ENCODE peak calls at places on chromosome 14, in six cellular contexts. One of them, this sample, is unnamed.
A peak's percentile ranks its signal among the peaks of the same experiment; 100 is the strongest.

GRCh38 chr14:32933943-32934890 is 4.5 kb upstream of the NPAS3 start:
- DNase-seq in GM23338: peak; percentile 53
- DNase-seq in HCT116: no peak
- DNase-seq in SK-N-SH: peak; percentile 84
- DNase-seq in fibroblast of lung: peak; percentile 29
- DNase-seq in mammary epithelial cell: peak; percentile 17
- DNase-seq in this sample: peak; percentile 86

GRCh38 chr14:104931771-104932675 is 7.3 kb downstream of the PLD4 start:
- DNase-seq in mammary epithelial cell: no peak
- DNase-seq in GM23338: peak; percentile 57
- DNase-seq in fibroblast of lung: no peak
- DNase-seq in SK-N-SH: no peak
- DNase-seq in HCT116: no peak
- DNase-seq in this sample: peak; percentile 42

GRCh38 chr14:59428581-59429012 is 36.6 kb downstream of the GPR135 start:
- DNase-seq in mammary epithelial cell: peak; percentile 33
- DNase-seq in fibroblast of lung: peak; percentile 85
- DNase-seq in HCT116: no peak
- DNase-seq in GM23338: no peak
- DNase-seq in SK-N-SH: no peak
- DNase-seq in this sample: peak; percentile 89

GRCh38 chr14:74922752-74923401 is at the start of gene RPS6KL1:
- DNase-seq in fibroblast of lung: peak; percentile 71
- DNase-seq in HCT116: peak; percentile 68
- DNase-seq in mammary epithelial cell: peak; percentile 65
- DNase-seq in GM23338: peak; percentile 97
- DNase-seq in SK-N-SH: peak; percentile 98
- DNase-seq in this sample: peak; percentile 99

GRCh38 chr14:21091784-21092146 is 6.7 kb downstream of the ZNF219 start:
- DNase-seq in GM23338: no peak
- DNase-seq in SK-N-SH: peak; percentile 35
- DNase-seq in mammary epithelial cell: no peak
- DNase-seq in HCT116: no peak
- DNase-seq in fibroblast of lung: no peak
- DNase-seq in this sample: peak; percentile 71

GRCh38 chr14:74472590-74472989 is 20.5 kb downstream of the NPC2 start:
- DNase-seq in fibroblast of lung: no peak
- DNase-seq in SK-N-SH: no peak
- DNase-seq in GM23338: no peak
- DNase-seq in HCT116: no peak
- DNase-seq in mammary epithelial cell: no peak
- DNase-seq in this sample: no peak

GRCh38 chr14:74655597-74656389 is 43.8 kb upstream of the LTBP2 start:
- DNase-seq in GM23338: no peak
- DNase-seq in SK-N-SH: no peak
- DNase-seq in HCT116: no peak
- DNase-seq in mammary epithelial cell: peak; percentile 76
- DNase-seq in fibroblast of lung: peak; percentile 44
- DNase-seq in this sample: no peak

GRCh38 chr14:74860899-74861733 is 14.8 kb downstream of the PROX2 start:
- DNase-seq in mammary epithelial cell: peak; percentile 69
- DNase-seq in fibroblast of lung: peak; percentile 86
- DNase-seq in GM23338: peak; percentile 97
- DNase-seq in SK-N-SH: peak; percentile 82
- DNase-seq in HCT116: peak; percentile 69
- DNase-seq in this sample: peak; percentile 71

GRCh38 chr14:37036669-37037341 is 135.6 kb downstream of the SLC25A21 start:
- DNase-seq in GM23338: no peak
- DNase-seq in SK-N-SH: no peak
- DNase-seq in fibroblast of lung: peak; percentile 63
- DNase-seq in HCT116: no peak
- DNase-seq in mammary epithelial cell: no peak
- DNase-seq in this sample: no peak

GRCh38 chr14:96751505-96751904 is 45.7 kb upstream of the VRK1 start:
- DNase-seq in mammary epithelial cell: no peak
- DNase-seq in SK-N-SH: no peak
- DNase-seq in GM23338: no peak
- DNase-seq in fibroblast of lung: no peak
- DNase-seq in HCT116: no peak
- DNase-seq in this sample: no peak

GRCh38 chr14:96380735-96381134 is 11.2 kb upstream of the AK7 start:
- DNase-seq in fibroblast of lung: no peak
- DNase-seq in SK-N-SH: no peak
- DNase-seq in HCT116: no peak
- DNase-seq in mammary epithelial cell: no peak
- DNase-seq in GM23338: no peak
- DNase-seq in this sample: no peak

GRCh38 chr14:94388027-94388895 is at the start of gene SERPINA1:
- DNase-seq in fibroblast of lung: no peak
- DNase-seq in SK-N-SH: no peak
- DNase-seq in HCT116: no peak
- DNase-seq in mammary epithelial cell: peak; percentile 97
- DNase-seq in GM23338: no peak
- DNase-seq in this sample: no peak

GRCh38 chr14:76273346-76273745 is 102.6 kb upstream of the ESRRB start:
- DNase-seq in HCT116: no peak
- DNase-seq in fibroblast of lung: no peak
- DNase-seq in mammary epithelial cell: no peak
- DNase-seq in SK-N-SH: no peak
- DNase-seq in GM23338: no peak
- DNase-seq in this sample: no peak

GRCh38 chr14:104113631-104114420 is 24.6 kb upstream of the KIF26A start:
- DNase-seq in GM23338: no peak
- DNase-seq in mammary epithelial cell: no peak
- DNase-seq in fibroblast of lung: no peak
- DNase-seq in HCT116: no peak
- DNase-seq in SK-N-SH: no peak
- DNase-seq in this sample: peak; percentile 76

GRCh38 chr14:40447032-40447431 is 1014.8 kb upstream of the FBXO33 start:
- DNase-seq in HCT116: no peak
- DNase-seq in fibroblast of lung: no peak
- DNase-seq in SK-N-SH: no peak
- DNase-seq in mammary epithelial cell: peak; percentile 0
- DNase-seq in GM23338: peak; percentile 11
- DNase-seq in this sample: no peak

GRCh38 chr14:70188292-70188607 is 501 bp downstream of the SLC8A3 start:
- DNase-seq in mammary epithelial cell: no peak
- DNase-seq in SK-N-SH: peak; percentile 71
- DNase-seq in GM23338: peak; percentile 39
- DNase-seq in fibroblast of lung: no peak
- DNase-seq in HCT116: no peak
- DNase-seq in this sample: peak; percentile 88

GRCh38 chr14:70189678-70190077 is 927 bp upstream of the SLC8A3 start:
- DNase-seq in SK-N-SH: peak; percentile 52
- DNase-seq in HCT116: no peak
- DNase-seq in GM23338: peak; percentile 24
- DNase-seq in fibroblast of lung: no peak
- DNase-seq in mammary epithelial cell: no peak
- DNase-seq in this sample: no peak

GRCh38 chr14:81127785-81128184 is 93.0 kb downstream of the GTF2A1 start:
- DNase-seq in mammary epithelial cell: no peak
- DNase-seq in GM23338: no peak
- DNase-seq in fibroblast of lung: peak; percentile 16
- DNase-seq in SK-N-SH: no peak
- DNase-seq in HCT116: no peak
- DNase-seq in this sample: no peak

GRCh38 chr14:77849711-77850110 is 49.8 kb downstream of the ADCK1 start:
- DNase-seq in mammary epithelial cell: peak; percentile 21
- DNase-seq in fibroblast of lung: peak; percentile 39
- DNase-seq in SK-N-SH: no peak
- DNase-seq in HCT116: peak; percentile 29
- DNase-seq in GM23338: no peak
- DNase-seq in this sample: no peak

GRCh38 chr14:50666772-50667490 is 1.2 kb downstream of the SAV1 start:
- DNase-seq in GM23338: peak; percentile 76
- DNase-seq in HCT116: no peak
- DNase-seq in mammary epithelial cell: peak; percentile 70
- DNase-seq in SK-N-SH: peak; percentile 23
- DNase-seq in fibroblast of lung: peak; percentile 91
- DNase-seq in this sample: peak; percentile 54

GRCh38 chr14:29528889-29529288 is 398.8 kb downstream of the PRKD1 start:
- DNase-seq in HCT116: no peak
- DNase-seq in fibroblast of lung: no peak
- DNase-seq in GM23338: no peak
- DNase-seq in SK-N-SH: no peak
- DNase-seq in mammary epithelial cell: no peak
- DNase-seq in this sample: no peak

GRCh38 chr14:28609228-28609828 is 157.3 kb upstream of the FOXG1 start:
- DNase-seq in GM23338: peak; percentile 83
- DNase-seq in SK-N-SH: peak; percentile 25
- DNase-seq in HCT116: peak; percentile 3
- DNase-seq in mammary epithelial cell: peak; percentile 37
- DNase-seq in fibroblast of lung: peak; percentile 59
- DNase-seq in this sample: no peak

GRCh38 chr14:74886001-74886400 is 4.3 kb downstream of the DLST start:
- DNase-seq in HCT116: no peak
- DNase-seq in mammary epithelial cell: peak; percentile 75
- DNase-seq in GM23338: peak; percentile 95
- DNase-seq in fibroblast of lung: peak; percentile 92
- DNase-seq in SK-N-SH: no peak
- DNase-seq in this sample: peak; percentile 92

GRCh38 chr14:52283099-52283498 is 15.6 kb downstream of the PTGDR start:
- DNase-seq in fibroblast of lung: no peak
- DNase-seq in SK-N-SH: no peak
- DNase-seq in mammary epithelial cell: no peak
- DNase-seq in HCT116: no peak
- DNase-seq in GM23338: no peak
- DNase-seq in this sample: no peak

GRCh38 chr14:98162829-98163228 is 1109.2 kb downstream of the BCL11B start:
- DNase-seq in SK-N-SH: no peak
- DNase-seq in mammary epithelial cell: no peak
- DNase-seq in GM23338: no peak
- DNase-seq in fibroblast of lung: no peak
- DNase-seq in HCT116: no peak
- DNase-seq in this sample: no peak

GRCh38 chr14:79706382-79706781 is 504.9 kb downstream of the DIO2 start:
- DNase-seq in fibroblast of lung: no peak
- DNase-seq in GM23338: no peak
- DNase-seq in SK-N-SH: no peak
- DNase-seq in HCT116: no peak
- DNase-seq in mammary epithelial cell: no peak
- DNase-seq in this sample: no peak

DNA sequence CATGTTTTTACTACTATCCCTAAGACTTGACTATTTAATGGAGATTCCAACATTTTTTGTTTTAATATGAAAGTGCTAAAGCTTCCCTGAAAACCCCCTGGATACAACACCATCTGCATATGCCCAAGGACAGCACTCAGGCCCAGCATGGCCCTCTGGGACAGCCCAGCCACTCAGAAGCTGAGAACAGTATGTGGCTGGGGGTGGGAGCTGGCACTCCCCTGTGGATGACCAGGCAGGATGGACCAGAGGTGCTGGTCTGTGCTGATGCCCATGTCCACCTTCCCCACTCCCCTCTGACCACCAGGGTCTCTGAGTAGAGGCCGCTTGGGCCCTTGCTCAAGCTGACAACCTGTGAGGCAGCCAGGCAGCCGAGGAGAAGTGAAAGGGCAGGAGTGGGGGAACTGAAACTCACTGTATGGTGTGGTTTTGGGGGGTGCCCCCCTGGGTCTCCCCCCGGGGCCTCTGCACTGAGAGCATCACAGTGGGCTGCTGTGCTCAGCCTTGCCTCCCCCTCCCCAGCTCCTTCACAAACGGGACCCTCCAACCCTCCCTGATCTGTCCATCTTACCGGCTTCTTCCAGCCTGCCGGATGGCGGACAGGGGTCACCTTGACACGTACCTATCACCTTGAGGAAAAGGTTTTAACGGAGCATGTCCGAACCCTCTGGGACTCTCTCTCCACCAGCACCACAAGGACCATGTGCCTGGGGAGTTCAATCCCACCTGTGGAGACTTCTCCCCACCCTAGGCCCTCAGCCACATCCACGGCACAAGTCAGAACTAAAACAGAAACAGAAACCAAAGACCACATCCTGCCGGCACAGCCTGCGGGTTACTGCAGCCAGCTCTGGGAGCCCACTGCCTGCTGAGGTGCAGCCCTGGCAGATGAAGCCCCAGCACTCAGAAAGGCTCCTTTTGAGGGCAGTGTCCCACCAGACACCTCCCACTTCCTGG is at the start of gene TMEM229B:
- DNase-seq in mammary epithelial cell: no peak
- DNase-seq in HCT116: no peak
- DNase-seq in GM23338: no peak
- DNase-seq in SK-N-SH: no peak
- DNase-seq in fibroblast of lung: no peak
- DNase-seq in this sample: no peak
- H3K4me3 ChIP-seq in mammary epithelial cell: no peak within 1 kb of the TSS
- H3K4me3 ChIP-seq in HCT116: no peak within 1 kb of the TSS
- H3K4me3 ChIP-seq in GM23338: no peak within 1 kb of the TSS
- H3K4me3 ChIP-seq in SK-N-SH: no peak within 1 kb of the TSS
- H3K4me3 ChIP-seq in fibroblast of lung: no peak within 1 kb of the TSS
- H3K4me3 ChIP-seq in this sample: peak within 1 kb of the TSS; percentile 60

GRCh38 chr14:47676301-47676617 is 854 bp upstream of the MDGA2 start:
- DNase-seq in HCT116: no peak
- DNase-seq in mammary epithelial cell: no peak
- DNase-seq in fibroblast of lung: no peak
- DNase-seq in SK-N-SH: no peak
- DNase-seq in GM23338: no peak
- DNase-seq in this sample: no peak
- H3K4me2 ChIP-seq in HCT116: no peak overlapping the region
- H3K4me2 ChIP-seq in mammary epithelial cell: peak overlapping the region; percentile 30
- H3K4me2 ChIP-seq in fibroblast of lung: no peak overlapping the region
- H3K4me2 ChIP-seq in SK-N-SH: peak overlapping the region; percentile 11
- H3K4me2 ChIP-seq in GM23338: peak overlapping the region; percentile 98
- H3K4me2 ChIP-seq in this sample: no peak overlapping the region

DNA sequence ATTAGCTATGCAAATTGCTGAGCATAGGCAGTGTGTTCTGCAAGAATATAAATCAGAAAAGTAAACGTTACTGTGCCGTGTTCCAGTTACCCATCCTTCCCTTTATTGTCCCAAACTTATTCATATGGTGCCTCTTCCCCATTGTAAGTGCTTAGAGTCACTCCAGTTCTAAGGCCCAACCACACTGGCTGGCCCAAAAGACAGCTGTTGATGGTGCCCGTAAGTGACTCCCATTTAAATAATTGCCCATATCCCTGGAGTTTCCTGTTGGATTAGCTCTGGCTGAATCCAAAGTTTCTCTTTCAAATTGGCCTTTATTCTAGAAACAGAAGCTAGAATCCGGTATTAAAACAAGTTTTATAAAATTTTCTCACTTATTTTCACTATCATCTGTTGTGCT is 400.1 kb upstream of the DDHD1 start:
- DNase-seq in GM23338: no peak
- DNase-seq in fibroblast of lung: no peak
- DNase-seq in HCT116: no peak
- DNase-seq in mammary epithelial cell: no peak
- DNase-seq in SK-N-SH: no peak
- DNase-seq in this sample: no peak
- H2AFZ ChIP-seq in GM23338: no peak overlapping the region
- H2AFZ ChIP-seq in fibroblast of lung: no peak overlapping the region
- H2AFZ ChIP-seq in HCT116: no peak overlapping the region
- H2AFZ ChIP-seq in mammary epithelial cell: no peak overlapping the region
- H2AFZ ChIP-seq in SK-N-SH: no peak overlapping the region
- H2AFZ ChIP-seq in this sample: no peak overlapping the region

DNA sequence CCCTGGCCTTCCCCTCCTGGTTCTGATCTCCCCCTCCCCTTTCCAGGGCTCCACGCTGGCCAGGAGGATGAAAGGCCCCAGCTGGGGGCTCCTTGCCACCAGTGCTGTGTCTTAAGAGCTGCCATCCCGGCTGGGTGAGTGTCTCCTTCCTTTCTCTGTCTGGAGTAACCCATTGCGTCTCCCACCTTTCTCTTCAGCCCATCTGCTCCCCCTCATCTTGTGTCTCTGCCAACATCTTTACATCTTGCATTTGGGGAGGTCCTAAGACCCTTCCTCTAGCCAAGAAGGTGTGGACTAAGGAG is 464 bp downstream of the BCL2L2 start:
- DNase-seq in fibroblast of lung: no peak
- DNase-seq in SK-N-SH: no peak
- DNase-seq in GM23338: no peak
- DNase-seq in mammary epithelial cell: no peak
- DNase-seq in HCT116: no peak
- DNase-seq in this sample: peak; percentile 83
- H3K4me3 ChIP-seq in fibroblast of lung: peak overlapping the region; percentile 60
- H3K4me3 ChIP-seq in SK-N-SH: peak overlapping the region; percentile 97
- H3K4me3 ChIP-seq in GM23338: peak overlapping the region; percentile 85
- H3K4me3 ChIP-seq in mammary epithelial cell: peak overlapping the region; percentile 83
- H3K4me3 ChIP-seq in HCT116: peak overlapping the region; percentile 76
- H3K4me3 ChIP-seq in this sample: peak overlapping the region; percentile 81

This sample was measured in osteoblast.